ENCODE peak calls at places on chromosomes 3 and 15, in nine cellular contexts. L is dorsolateral prefrontal cortex, P is upper lobe of right lung, E is colonic mucosa, K is heart left ventricle, M is ascending aorta, J is A549, A is uterus, T is GM23248. H is an unnamed sample.

GRCh38 chr3:157204431-157204830 is 44.5 kb upstream of the CCNL1 start:
- DNase-seq in T (peak; percentile 72), E (no peak), M (no peak), J (no peak), K (no peak), P (no peak), A (no peak), L (no peak), H (no peak)

GRCh38 chr3:10594915-10595314 is 89.5 kb upstream of the ATP2B2 start:
- DNase-seq in P (no peak), T (peak; percentile 64), E (peak; percentile 36), A (no peak), L (no peak), J (peak; percentile 54), M (no peak), K (peak; percentile 44), H (peak; percentile 82)

GRCh38 chr15:40999190-40999589 is 45.9 kb downstream of the CHAC1 start:
- DNase-seq in P (no peak), A (no peak), K (no peak), M (no peak), E (no peak), J (peak; percentile 39), T (peak; percentile 87), L (no peak), H (no peak)

GRCh38 chr15:55407949-55408766 is at the start of the genes CCPG1 and PIERCE2:
- DNase-seq in A (peak; percentile 89), T (peak; percentile 98), K (peak; percentile 93), M (peak; percentile 79), P (peak; percentile 97), J (peak; percentile 94), L (peak; percentile 94), E (peak; percentile 92), H (peak; percentile 96)

GRCh38 chr3:55854395-55854994 is 367.4 kb upstream of the WNT5A start:
- DNase-seq in T (no peak), P (no peak), E (no peak), K (no peak), M (no peak), A (no peak), L (no peak), J (no peak), H (no peak)

GRCh38 chr15:35445891-35446290 is 100.1 kb downstream of the DPH6 start:
- DNase-seq in A (no peak), M (no peak), E (no peak), K (no peak), T (peak; percentile 8), L (no peak), P (no peak), J (no peak), H (peak; percentile 70)

GRCh38 chr3:74789111-74789510 is 174.7 kb upstream of the CNTN3 start:
- DNase-seq in A (no peak), J (no peak), K (no peak), L (no peak), T (peak; percentile 59), P (no peak), M (no peak), E (no peak), H (no peak)

GRCh38 chr15:31802761-31803160 is 227.6 kb upstream of the CHRNA7 start:
- DNase-seq in P (no peak), T (peak; percentile 9), K (no peak), A (no peak), M (no peak), L (no peak), J (no peak), E (no peak), H (no peak)

GRCh38 chr3:76063019-76063418 is 277.7 kb upstream of the ZNF717 start:
- DNase-seq in E (no peak), T (peak; percentile 77), J (no peak), M (no peak), A (no peak), L (no peak), P (no peak), K (no peak), H (peak; percentile 69)

GRCh38 chr3:191431160-191431822 is 29.7 kb upstream of the PYDC2 start:
- DNase-seq in L (no peak), P (no peak), J (no peak), T (no peak), A (no peak), M (no peak), K (no peak), E (no peak), H (no peak)

GRCh38 chr3:191432162-191432561 is 28.8 kb upstream of the PYDC2 start:
- DNase-seq in T (no peak), L (no peak), A (no peak), P (no peak), E (no peak), K (no peak), M (no peak), J (no peak), H (no peak)

GRCh38 chr3:191430103-191430502 is 30.9 kb upstream of the PYDC2 start:
- DNase-seq in J (no peak), M (no peak), T (no peak), L (no peak), A (no peak), P (no peak), K (no peak), E (no peak), H (no peak)

GRCh38 chr3:191435981-191436380 is 25.0 kb upstream of the PYDC2 start:
- DNase-seq in J (no peak), L (no peak), E (no peak), M (no peak), P (no peak), K (no peak), A (no peak), T (no peak), H (no peak)

DNA sequence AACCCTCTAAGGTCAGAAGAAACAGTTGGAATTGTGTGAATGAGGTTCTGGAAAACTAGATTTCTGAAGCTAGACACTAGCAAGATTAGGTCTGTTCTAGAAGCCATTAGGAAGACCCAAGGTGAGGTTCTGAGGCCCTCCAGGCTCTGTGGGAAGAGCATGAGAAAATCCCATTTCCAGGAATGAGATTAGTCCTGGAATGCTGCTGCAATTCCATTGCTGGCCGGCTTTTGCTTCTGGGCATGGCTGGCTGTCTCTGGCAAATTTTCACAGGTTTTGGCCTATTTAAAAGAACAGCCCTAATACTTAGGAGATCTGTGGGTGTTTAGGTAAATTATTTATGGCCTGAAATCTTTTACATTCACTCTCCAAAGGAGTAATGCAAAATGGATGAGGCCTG is 26.9 kb upstream of the PYDC2 start:
- DNase-seq in A (no peak), T (no peak), K (no peak), L (no peak), J (no peak), M (no peak), P (no peak), E (no peak), H (no peak)
- H3K27ac ChIP-seq in A (no peak overlapping the region), T (no peak overlapping the region), K (no peak overlapping the region), L (no peak overlapping the region), J (no peak overlapping the region), M (no peak overlapping the region), P (no peak overlapping the region), E (no peak overlapping the region), H (no peak overlapping the region)

GRCh38 chr15:61342390-61342789 is 113.3 kb upstream of the RORA start:
- DNase-seq in L (no peak), P (no peak), E (no peak), J (no peak), M (no peak), K (no peak), T (no peak), A (no peak), H (no peak)
- H3K4me3 ChIP-seq in L (no peak overlapping the region), P (no peak overlapping the region), E (no peak overlapping the region), J (no peak overlapping the region), M (no peak overlapping the region), K (no peak overlapping the region), T (no peak overlapping the region), A (no peak overlapping the region), H (no peak overlapping the region)

GRCh38 chr3:66473637-66474036 is 27.2 kb downstream of the LRIG1 start:
- DNase-seq in A (no peak), E (no peak), J (no peak), T (peak; percentile 90), P (no peak), K (no peak), L (no peak), M (no peak), H (peak; percentile 91)

GRCh38 chr3:66473181-66473580 is 27.6 kb downstream of the LRIG1 start:
- DNase-seq in M (no peak), J (no peak), K (no peak), A (no peak), P (no peak), T (peak; percentile 43), L (no peak), E (no peak), H (no peak)

GRCh38 chr3:66476852-66477381 is 23.9 kb downstream of the LRIG1 start:
- DNase-seq in J (no peak), L (no peak), M (no peak), P (no peak), A (no peak), K (no peak), E (peak; percentile 52), T (no peak), H (no peak)

GRCh38 chr3:66477846-66478245 is 23.0 kb downstream of the LRIG1 start:
- DNase-seq in J (no peak), L (no peak), K (no peak), T (no peak), A (no peak), M (no peak), P (no peak), E (no peak), H (no peak)

DNA sequence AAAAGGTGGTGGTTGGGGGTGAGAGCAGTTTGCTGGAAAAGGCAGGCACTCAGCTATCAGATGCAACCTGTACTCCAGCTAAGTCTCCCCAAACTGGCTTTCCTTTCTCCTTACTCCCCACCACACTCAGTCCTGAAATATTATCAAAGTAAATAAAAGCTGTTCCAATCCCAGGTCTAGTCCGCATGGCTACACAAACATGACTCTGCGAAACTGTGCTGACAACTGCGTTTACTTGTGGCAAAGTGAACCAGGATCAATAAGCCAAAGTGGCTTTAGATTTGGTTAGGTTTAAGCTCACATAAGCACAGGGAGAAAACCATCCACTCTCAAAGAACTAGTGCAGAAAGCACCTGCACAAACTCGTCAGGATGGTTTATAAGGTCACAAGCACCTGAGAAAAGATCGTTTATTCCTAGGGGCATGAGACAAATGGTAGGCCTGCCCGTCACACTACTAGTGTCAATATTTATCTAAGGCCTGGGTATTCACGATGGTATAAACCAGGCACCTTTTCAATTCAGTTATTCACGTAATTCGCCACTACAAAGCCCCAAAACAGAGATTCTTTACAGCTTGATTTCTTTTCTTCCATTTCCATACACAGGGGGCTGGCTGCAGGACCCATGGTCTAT is 25.3 kb downstream of the LRIG1 start:
- DNase-seq in K (no peak), E (peak; percentile 53), J (no peak), T (no peak), P (no peak), L (no peak), A (no peak), M (no peak), H (no peak)
- H3K27ac ChIP-seq in K (no peak overlapping the region), E (peak overlapping the region; percentile 66), J (no peak overlapping the region), T (no peak overlapping the region), P (peak overlapping the region; percentile 24), L (peak overlapping the region; percentile 2), A (no peak overlapping the region), M (peak overlapping the region; percentile 50), H (no peak overlapping the region)

GRCh38 chr3:152709659-152710058 is 125.3 kb upstream of the P2RY1 start:
- DNase-seq in M (no peak), E (no peak), L (no peak), T (no peak), J (no peak), P (no peak), A (no peak), K (no peak), H (no peak)

GRCh38 chr3:152703245-152703900 is 131.6 kb upstream of the P2RY1 start:
- DNase-seq in M (no peak), A (no peak), P (no peak), K (no peak), J (no peak), T (peak; percentile 5), E (no peak), L (no peak), H (no peak)

GRCh38 chr3:152707314-152707713 is 127.6 kb upstream of the P2RY1 start:
- DNase-seq in A (no peak), L (no peak), T (no peak), J (no peak), K (no peak), P (no peak), M (no peak), E (no peak), H (no peak)
- H3K4me3 ChIP-seq in A (no peak overlapping the region), L (no peak overlapping the region), T (no peak overlapping the region), J (no peak overlapping the region), K (no peak overlapping the region), P (no peak overlapping the region), M (no peak overlapping the region), E (no peak overlapping the region), H (no peak overlapping the region)